ENCODE peak calls at places on chromosomes 7 and 10, in ten cellular contexts. W is left lobe of liver; L is T-helper 1 cell; G is Calu3; Y is T-cell; S is K562; N is CD4-positive, alpha-beta T cell; X is A172; R is occipital lobe; J is stimulated activated naive B cell treated with anti-CD40 and anti-IgM and Interleukin-4, amounts not matched to agents 10 μg/mL and 1 μg/mL and 100 μg/mL, for 72 hours. P is an unnamed sample.

GRCh38 chr7:43394441-43395130 is 188.3 kb upstream of the STK17A start:
- DNase-seq in S (peak; percentile 6), L (no peak), J (no peak), X (peak; percentile 90), W (no peak), N (no peak), G (no peak), Y (no peak), R (no peak), P (no peak)

GRCh38 chr7:100109521-100110163 is 8.2 kb downstream of the AP4M1 start:
- DNase-seq in Y (no peak), N (no peak), G (no peak), J (no peak), W (no peak), S (no peak), L (no peak), R (no peak), X (no peak), P (no peak)

GRCh38 chr10:93063217-93063976 is 2.8 kb downstream of the CYP26C1 start:
- DNase-seq in J (no peak), Y (no peak), L (no peak), S (no peak), G (no peak), X (no peak), R (no peak), W (no peak), N (no peak), P (no peak)

GRCh38 chr10:59109826-59110225 is 66.6 kb upstream of the PHYHIPL start:
- DNase-seq in Y (no peak), W (no peak), S (no peak), G (no peak), L (no peak), N (no peak), J (no peak), R (no peak), X (no peak), P (no peak)

GRCh38 chr7:17558558-17559332 is 260.3 kb downstream of the AHR start:
- DNase-seq in Y (no peak), R (no peak), J (no peak), L (no peak), S (no peak), G (peak; percentile 21), X (no peak), W (no peak), N (no peak), P (no peak)

GRCh38 chr10:122164028-122164601 is 107.0 kb upstream of the BTBD16 start:
- DNase-seq in G (no peak), N (no peak), W (no peak), Y (no peak), X (no peak), J (no peak), R (peak; percentile 79), S (no peak), L (no peak), P (no peak)

GRCh38 chr7:65749039-65749438 is 123.8 kb upstream of the VKORC1L1 start:
- DNase-seq in G (no peak), S (no peak), R (no peak), W (no peak), J (no peak), X (no peak), N (no peak), Y (no peak), L (no peak), P (no peak)

GRCh38 chr10:125087897-125088215 is 72.5 kb downstream of the CTBP2 start:
- DNase-seq in N (no peak), G (no peak), R (no peak), L (no peak), Y (no peak), S (no peak), W (no peak), J (no peak), X (no peak), P (no peak)

GRCh38 chr10:96588601-96589419 is 2.0 kb upstream of the TM9SF3 start:
- DNase-seq in W (no peak), J (no peak), N (no peak), R (no peak), X (peak; percentile 87), G (no peak), S (no peak), L (no peak), Y (no peak), P (peak; percentile 87)

GRCh38 chr7:150910996-150911422 is 58.7 kb downstream of the AOC1 start:
- DNase-seq in S (peak; percentile 30), W (no peak), J (no peak), G (no peak), X (no peak), Y (no peak), L (no peak), R (no peak), N (no peak), P (no peak)

GRCh38 chr10:17527530-17528146 is 73.2 kb upstream of the ST8SIA6 start:
- DNase-seq in W (no peak), G (peak; percentile 34), J (no peak), Y (no peak), X (peak; percentile 83), S (no peak), N (no peak), L (no peak), R (no peak), P (no peak)

GRCh38 chr10:74882427-74882826 is 56.0 kb downstream of the KAT6B start:
- DNase-seq in N (no peak), S (no peak), J (no peak), W (no peak), L (no peak), X (no peak), Y (no peak), R (no peak), G (no peak), P (no peak)

GRCh38 chr10:5557799-5558771 is 33.3 kb downstream of the CALML3 start:
- DNase-seq in R (no peak), G (no peak), X (no peak), L (no peak), Y (no peak), S (no peak), J (no peak), N (no peak), W (peak; percentile 42), P (no peak)

GRCh38 chr10:57188846-57189245 is 827.8 kb upstream of the ZWINT start:
- DNase-seq in X (no peak), N (no peak), R (no peak), J (no peak), G (no peak), S (no peak), W (no peak), L (no peak), Y (no peak), P (no peak)

GRCh38 chr7:133253522-133253882 is 624 bp downstream of the EXOC4 start:
- DNase-seq in N (no peak), X (no peak), L (no peak), J (no peak), W (no peak), S (peak; percentile 47), Y (no peak), R (no peak), G (peak; percentile 2), P (peak; percentile 52)

GRCh38 chr10:113709221-113709838 is 29.6 kb downstream of the CASP7 start:
- DNase-seq in X (peak; percentile 71), J (no peak), W (no peak), N (no peak), R (no peak), G (no peak), S (no peak), L (no peak), Y (no peak), P (no peak)

GRCh38 chr7:66380285-66380888 is 175.3 kb downstream of the TPST1 start:
- DNase-seq in W (no peak), X (peak; percentile 49), G (no peak), J (no peak), R (no peak), N (no peak), L (no peak), Y (no peak), S (no peak), P (peak; percentile 66)

GRCh38 chr10:35027567-35027966 is 62.6 kb downstream of the CUL2 start:
- DNase-seq in X (peak; percentile 26), R (no peak), S (no peak), N (no peak), G (no peak), J (no peak), W (no peak), Y (no peak), L (no peak), P (peak; percentile 72)

GRCh38 chr7:831596-832291 is 532 bp upstream of the SUN1 start:
- DNase-seq in S (peak; percentile 73), R (no peak), G (peak; percentile 58), W (no peak), X (peak; percentile 93), Y (no peak), L (no peak), J (no peak), N (no peak), P (peak; percentile 88)

GRCh38 chr7:100801833-100802568 is 25.3 kb downstream of the EPHB4 start:
- DNase-seq in X (peak; percentile 99), S (peak; percentile 97), Y (no peak), L (no peak), N (no peak), J (no peak), R (no peak), G (peak; percentile 89), W (no peak), P (no peak)

GRCh38 chr10:132571565-132572544 is 34.3 kb downstream of the INPP5A start:
- DNase-seq in N (peak; percentile 28), X (peak; percentile 87), J (peak; percentile 96), W (no peak), R (peak; percentile 23), S (peak; percentile 83), L (no peak), G (peak; percentile 80), Y (no peak), P (peak; percentile 89)

GRCh38 chr7:107850671-107851070 is 40.3 kb upstream of the DLD start:
- DNase-seq in S (no peak), G (no peak), R (no peak), L (no peak), Y (no peak), W (no peak), J (no peak), X (no peak), N (no peak), P (no peak)

GRCh38 chr10:98378722-98379121 is 36.3 kb downstream of the PYROXD2 start:
- DNase-seq in N (no peak), G (no peak), J (no peak), Y (no peak), R (no peak), X (no peak), L (no peak), W (no peak), S (no peak), P (no peak)

GRCh38 chr10:49187950-49188761 is at the start of gene TMEM273:
- DNase-seq in X (no peak), G (no peak), Y (peak; percentile 11), L (no peak), R (peak; percentile 66), N (no peak), J (peak; percentile 68), S (peak; percentile 86), W (peak; percentile 67), P (no peak)

GRCh38 chr10:131822694-131823245 is 78.0 kb upstream of the PPP2R2D start:
- DNase-seq in S (no peak), N (no peak), X (no peak), R (no peak), G (no peak), J (no peak), Y (no peak), W (peak; percentile 37), L (no peak), P (no peak)

GRCh38 chr10:42962120-42962901 is 114.6 kb upstream of the RET start:
- DNase-seq in R (no peak), X (no peak), G (no peak), Y (no peak), W (peak; percentile 37), L (no peak), J (no peak), S (no peak), N (no peak), P (no peak)

GRCh38 chr10:16944961-16945360 is 127.7 kb upstream of the RSU1 start:
- DNase-seq in R (no peak), W (no peak), X (no peak), S (peak; percentile 14), L (no peak), Y (no peak), J (no peak), G (no peak), N (no peak), P (no peak)

GRCh38 chr7:28409716-28410627 is 2.3 kb upstream of the CREB5 start:
- DNase-seq in G (peak; percentile 64), S (no peak), Y (no peak), X (no peak), R (peak; percentile 5), J (no peak), W (no peak), N (no peak), L (no peak), P (no peak)

P was measured in RKO.